ENCODE peak calls at places on chromosome 4, in six cellular contexts. I is WTC11, E is HCT116, B is HepG2, Z is GM12878, C is K562. J is an unnamed sample.

GRCh38 chr4:27828843-27829242 is 968.2 kb downstream of the STIM2 start:
- DNase-seq in I (no peak), E (no peak), B (no peak), Z (no peak), C (no peak), J (no peak)

GRCh38 chr4:10079951-10080873 is 36.4 kb downstream of the WDR1 start:
- DNase-seq in I (peak), E (no peak), B (no peak), Z (no peak), C (no peak), J (no peak)

GRCh38 chr4:87848622-87849351 is 16.0 kb downstream of the MEPE start:
- DNase-seq in I (peak), E (peak), B (peak), Z (no peak), C (peak), J (no peak)

GRCh38 chr4:815464-816146 is 10.3 kb downstream of the CPLX1 start:
- DNase-seq in I (no peak), E (no peak), B (peak), Z (no peak), C (no peak), J (no peak)

GRCh38 chr4:102036619-102037376 is 246.3 kb downstream of the BANK1 start:
- DNase-seq in I (no peak), E (no peak), B (no peak), Z (no peak), C (no peak), J (no peak)

GRCh38 chr4:99395595-99396364 is 39.4 kb downstream of the ADH7 start:
- DNase-seq in I (no peak), E (no peak), B (no peak), Z (no peak), C (no peak), J (no peak)

GRCh38 chr4:140568507-140569306 is at the start of gene UCP1:
- DNase-seq in I (peak), E (no peak), B (peak), Z (no peak), C (no peak), J (peak)

GRCh38 chr4:7429601-7430078 is 5.1 kb downstream of the PSAPL1 start:
- DNase-seq in I (no peak), E (no peak), B (no peak), Z (no peak), C (no peak), J (peak)

GRCh38 chr4:184647391-184648101 is 1.7 kb downstream of the CASP3 start:
- DNase-seq in I (no peak), E (no peak), B (no peak), Z (no peak), C (no peak), J (no peak)

GRCh38 chr4:145279122-145279960 is 99.0 kb upstream of the OTUD4 start:
- DNase-seq in I (no peak), E (no peak), B (no peak), Z (no peak), C (no peak), J (no peak)

GRCh38 chr4:119794681-119795080 is 166.1 kb upstream of the PDE5A start:
- DNase-seq in I (no peak), E (no peak), B (no peak), Z (no peak), C (no peak), J (no peak)

GRCh38 chr4:59637596-59637995 is 1562.5 kb upstream of the ADGRL3 start:
- DNase-seq in I (no peak), E (no peak), B (no peak), Z (no peak), C (no peak), J (no peak)

GRCh38 chr4:120263623-120264022 is 197.0 kb upstream of the MAD2L1 start:
- DNase-seq in I (no peak), E (no peak), B (no peak), Z (no peak), C (no peak), J (no peak)

GRCh38 chr4:169582706-169583105 is 29.7 kb downstream of the NEK1 start:
- DNase-seq in I (no peak), E (no peak), B (no peak), Z (no peak), C (no peak), J (no peak)

GRCh38 chr4:139208404-139208945 is 31.5 kb upstream of the ELF2 start:
- DNase-seq in I (no peak), E (no peak), B (peak), Z (no peak), C (no peak), J (no peak)

GRCh38 chr4:40254961-40255721 is 58.3 kb downstream of the RHOH start:
- DNase-seq in I (no peak), E (peak), B (peak), Z (no peak), C (no peak), J (no peak)

GRCh38 chr4:11698846-11699590 is 270.3 kb upstream of the HS3ST1 start:
- DNase-seq in I (no peak), E (peak), B (no peak), Z (no peak), C (no peak), J (no peak)

GRCh38 chr4:21512351-21512750 is 436.2 kb downstream of the KCNIP4 start:
- DNase-seq in I (no peak), E (peak), B (no peak), Z (no peak), C (no peak), J (no peak)

GRCh38 chr4:149961876-149962597 is 116.2 kb upstream of the DCLK2 start:
- DNase-seq in I (no peak), E (no peak), B (no peak), Z (no peak), C (no peak), J (no peak)

GRCh38 chr4:107035711-107036601 is at the start of gene DKK2:
- DNase-seq in I (peak), E (no peak), B (no peak), Z (no peak), C (no peak), J (peak)

GRCh38 chr4:76955187-76955586 is 5.6 kb downstream of the SEPTIN11 start:
- DNase-seq in I (no peak), E (no peak), B (no peak), Z (no peak), C (no peak), J (no peak)

GRCh38 chr4:20432098-20432497 is 180.4 kb downstream of the SLIT2 start:
- DNase-seq in I (no peak), E (no peak), B (no peak), Z (no peak), C (no peak), J (no peak)

GRCh38 chr4:152972821-152973613 is 36.9 kb downstream of the FHDC1 start:
- DNase-seq in I (no peak), E (no peak), B (no peak), Z (no peak), C (no peak), J (no peak)

GRCh38 chr4:181225616-181226261 is 1017.5 kb upstream of the TENM3 start:
- DNase-seq in I (peak), E (no peak), B (no peak), Z (no peak), C (no peak), J (no peak)

GRCh38 chr4:132982151-132982550 is 166.9 kb upstream of the PCDH10 start:
- DNase-seq in I (no peak), E (no peak), B (no peak), Z (no peak), C (no peak), J (peak)

GRCh38 chr4:159977907-159978617 is 875.2 kb downstream of the RAPGEF2 start:
- DNase-seq in I (no peak), E (no peak), B (no peak), Z (no peak), C (no peak), J (no peak)

GRCh38 chr4:83281326-83281725 is 3.3 kb downstream of the COQ2 start:
- DNase-seq in I (no peak), E (no peak), B (no peak), Z (no peak), C (no peak), J (no peak)

GRCh38 chr4:169383724-169384123 is 113.0 kb upstream of the SH3RF1 start:
- DNase-seq in I (no peak), E (no peak), B (no peak), Z (no peak), C (no peak), J (no peak)

GRCh38 chr4:107742791-107743190 is 22.8 kb upstream of the PAPSS1 start:
- DNase-seq in I (no peak), E (no peak), B (no peak), Z (no peak), C (no peak), J (no peak)

GRCh38 chr4:186192068-186192751 is 843 bp downstream of the CYP4V2 start:
- DNase-seq in I (peak), E (no peak), B (peak), Z (no peak), C (no peak), J (peak)

GRCh38 chr4:34037280-34037679 is 2207.0 kb downstream of the ARAP2 start:
- DNase-seq in I (no peak), E (no peak), B (no peak), Z (no peak), C (no peak), J (no peak)

GRCh38 chr4:17823871-17824669 is 13.3 kb downstream of the NCAPG start:
- DNase-seq in I (no peak), E (no peak), B (no peak), Z (no peak), C (no peak), J (no peak)

GRCh38 chr4:167000141-167000852 is 234.0 kb downstream of the SPOCK3 start:
- DNase-seq in I (no peak), E (peak), B (no peak), Z (no peak), C (no peak), J (no peak)
- TF ChIP-seq MAX in I (no peak), E (no peak), B (no peak), Z (no peak), C (no peak), J (no peak)

GRCh38 chr4:13910556-13910955 is 283.0 kb upstream of the BOD1L1 start:
- DNase-seq in I (no peak), E (no peak), B (no peak), Z (no peak), C (no peak), J (no peak)

GRCh38 chr4:13906727-13907126 is 279.2 kb upstream of the BOD1L1 start:
- DNase-seq in I (no peak), E (no peak), B (no peak), Z (no peak), C (no peak), J (no peak)

GRCh38 chr4:13907255-13907751 is 279.8 kb upstream of the BOD1L1 start:
- DNase-seq in I (no peak), E (no peak), B (peak), Z (no peak), C (no peak), J (no peak)

GRCh38 chr4:13911256-13911655 is 283.7 kb upstream of the BOD1L1 start:
- DNase-seq in I (no peak), E (no peak), B (no peak), Z (no peak), C (no peak), J (no peak)

GRCh38 chr4:13908455-13908854 is 280.9 kb upstream of the BOD1L1 start:
- DNase-seq in I (no peak), E (no peak), B (no peak), Z (no peak), C (no peak), J (no peak)
- TF ChIP-seq ATF3 in I (no peak), E (no peak), B (no peak), Z (no peak), C (no peak), J (no peak)

DNA sequence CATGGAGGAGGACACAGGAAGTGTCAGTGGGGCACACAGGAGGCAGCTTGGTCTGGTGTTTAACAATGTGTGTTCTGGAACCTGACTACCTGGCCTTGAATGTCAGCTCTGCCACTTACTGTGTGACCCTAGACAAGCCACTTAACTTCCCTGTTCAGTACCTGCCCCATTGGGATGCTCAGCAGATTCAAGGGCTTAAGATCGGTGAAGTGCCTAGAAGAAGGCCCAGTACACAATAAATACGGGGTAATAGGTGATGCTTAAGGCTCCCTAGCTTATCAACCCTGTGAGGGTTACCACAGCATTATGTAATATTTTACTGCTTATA is 1.6 kb upstream of the CHIC2 start:
- DNase-seq in I (no peak), E (no peak), B (no peak), Z (no peak), C (no peak), J (no peak)
- TF ChIP-seq MAX in I (no peak), E (no peak), B (no peak), Z (no peak), C (no peak), J (no peak)

GRCh38 chr4:26784207-26784606 is 76.4 kb upstream of the STIM2 start:
- DNase-seq in I (no peak), E (no peak), B (no peak), Z (no peak), C (peak), J (no peak)

GRCh38 chr4:26782830-26783202 is 77.8 kb upstream of the STIM2 start:
- DNase-seq in I (no peak), E (no peak), B (no peak), Z (no peak), C (no peak), J (no peak)

GRCh38 chr4:26779674-26780073 is 81.0 kb upstream of the STIM2 start:
- DNase-seq in I (no peak), E (peak), B (no peak), Z (no peak), C (no peak), J (no peak)

GRCh38 chr4:26780524-26780923 is 80.1 kb upstream of the STIM2 start:
- DNase-seq in I (no peak), E (no peak), B (no peak), Z (no peak), C (no peak), J (no peak)

DNA sequence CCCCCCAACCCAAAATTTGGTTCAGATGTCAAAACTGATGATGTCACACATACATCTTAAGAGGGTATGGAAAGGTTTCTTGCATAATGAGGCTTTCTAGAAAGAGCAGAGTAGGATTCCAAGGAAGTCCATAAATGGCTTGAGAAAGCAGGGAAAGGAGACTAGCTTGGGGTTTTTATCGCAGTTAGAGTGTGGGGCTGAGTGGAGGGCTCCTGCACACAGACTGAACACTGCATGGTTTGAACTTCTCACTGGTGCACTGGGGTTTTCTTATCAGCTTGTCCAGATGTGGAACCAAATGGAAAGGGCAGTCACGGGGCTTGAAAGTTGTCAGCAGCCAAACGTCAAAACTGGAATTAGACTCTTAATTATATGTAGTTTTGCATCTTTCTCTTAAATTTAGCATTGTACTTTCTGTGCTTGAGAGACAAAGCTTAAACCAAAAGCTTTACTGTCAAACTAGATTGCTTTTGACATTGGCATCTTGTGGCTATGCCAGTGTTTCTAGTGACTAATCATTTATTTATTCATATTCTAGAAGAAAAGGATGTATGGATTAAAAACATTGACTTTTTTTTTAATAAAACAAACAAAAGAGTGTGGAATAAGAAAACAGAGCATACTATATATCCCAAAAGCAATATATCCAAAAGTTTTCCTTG is 78.3 kb upstream of the STIM2 start:
- DNase-seq in I (no peak), E (no peak), B (no peak), Z (no peak), C (peak), J (no peak)
- TF ChIP-seq ATF3 in I (no peak), E (no peak), B (no peak), Z (no peak), C (no peak), J (no peak)